ENCODE peak calls at places on chromosome 19, in seven cellular contexts. One of them, this sample, is unnamed.

GRCh38 chr19:53868091-53868891 is 608 bp downstream of the MYADM start:
- DNase-seq in left colon: peak; percentile 76
- DNase-seq in EL: peak; percentile 83
- DNase-seq in AG09319: no peak
- DNase-seq in stimulated activated CD8-positive, alpha-beta memory T cell treated with anti-CD3 and anti-CD28 coated beads, Interleukin-7, amount 100 ng/mL, for 48 hours: no peak
- DNase-seq in stimulated activated CD4-positive, alpha-beta T cell treated with anti-CD3 and anti-CD28 coated beads, Interleukin-2, amount 100 ng/mL, for 24 hours: peak; percentile 51
- DNase-seq in caudate nucleus: peak; percentile 50
- DNase-seq in this sample: peak; percentile 91

GRCh38 chr19:31596751-31597150 is 247.5 kb upstream of the TSHZ3 start:
- DNase-seq in stimulated activated CD8-positive, alpha-beta memory T cell treated with anti-CD3 and anti-CD28 coated beads, Interleukin-7, amount 100 ng/mL, for 48 hours: no peak
- DNase-seq in EL: no peak
- DNase-seq in AG09319: no peak
- DNase-seq in caudate nucleus: no peak
- DNase-seq in left colon: no peak
- DNase-seq in stimulated activated CD4-positive, alpha-beta T cell treated with anti-CD3 and anti-CD28 coated beads, Interleukin-2, amount 100 ng/mL, for 24 hours: no peak
- DNase-seq in this sample: no peak

GRCh38 chr19:23385404-23385803 is 9.9 kb downstream of the ZNF91 start:
- DNase-seq in AG09319: no peak
- DNase-seq in stimulated activated CD8-positive, alpha-beta memory T cell treated with anti-CD3 and anti-CD28 coated beads, Interleukin-7, amount 100 ng/mL, for 48 hours: no peak
- DNase-seq in EL: no peak
- DNase-seq in left colon: no peak
- DNase-seq in stimulated activated CD4-positive, alpha-beta T cell treated with anti-CD3 and anti-CD28 coated beads, Interleukin-2, amount 100 ng/mL, for 24 hours: no peak
- DNase-seq in caudate nucleus: no peak
- DNase-seq in this sample: no peak

GRCh38 chr19:1177322-1178114 is 3.5 kb upstream of the SBNO2 start:
- DNase-seq in caudate nucleus: no peak
- DNase-seq in stimulated activated CD4-positive, alpha-beta T cell treated with anti-CD3 and anti-CD28 coated beads, Interleukin-2, amount 100 ng/mL, for 24 hours: no peak
- DNase-seq in left colon: no peak
- DNase-seq in EL: peak; percentile 99
- DNase-seq in stimulated activated CD8-positive, alpha-beta memory T cell treated with anti-CD3 and anti-CD28 coated beads, Interleukin-7, amount 100 ng/mL, for 48 hours: no peak
- DNase-seq in AG09319: peak; percentile 94
- DNase-seq in this sample: peak; percentile 88

GRCh38 chr19:50349277-50350057 is 16.0 kb downstream of the NAPSA start:
- DNase-seq in stimulated activated CD4-positive, alpha-beta T cell treated with anti-CD3 and anti-CD28 coated beads, Interleukin-2, amount 100 ng/mL, for 24 hours: no peak
- DNase-seq in stimulated activated CD8-positive, alpha-beta memory T cell treated with anti-CD3 and anti-CD28 coated beads, Interleukin-7, amount 100 ng/mL, for 48 hours: no peak
- DNase-seq in caudate nucleus: no peak
- DNase-seq in left colon: no peak
- DNase-seq in AG09319: no peak
- DNase-seq in EL: no peak
- DNase-seq in this sample: no peak

GRCh38 chr19:30313353-30313750 is 58.8 kb upstream of the ZNF536 start:
- DNase-seq in EL: no peak
- DNase-seq in caudate nucleus: no peak
- DNase-seq in stimulated activated CD8-positive, alpha-beta memory T cell treated with anti-CD3 and anti-CD28 coated beads, Interleukin-7, amount 100 ng/mL, for 48 hours: no peak
- DNase-seq in left colon: no peak
- DNase-seq in stimulated activated CD4-positive, alpha-beta T cell treated with anti-CD3 and anti-CD28 coated beads, Interleukin-2, amount 100 ng/mL, for 24 hours: no peak
- DNase-seq in AG09319: no peak
- DNase-seq in this sample: no peak

GRCh38 chr19:4584670-4585460 is 25.4 kb upstream of the SEMA6B start:
- DNase-seq in stimulated activated CD4-positive, alpha-beta T cell treated with anti-CD3 and anti-CD28 coated beads, Interleukin-2, amount 100 ng/mL, for 24 hours: no peak
- DNase-seq in EL: no peak
- DNase-seq in stimulated activated CD8-positive, alpha-beta memory T cell treated with anti-CD3 and anti-CD28 coated beads, Interleukin-7, amount 100 ng/mL, for 48 hours: no peak
- DNase-seq in AG09319: no peak
- DNase-seq in caudate nucleus: no peak
- DNase-seq in left colon: no peak
- DNase-seq in this sample: no peak

GRCh38 chr19:44553478-44554171 is 24.1 kb upstream of the CEACAM20 start:
- DNase-seq in caudate nucleus: no peak
- DNase-seq in left colon: no peak
- DNase-seq in EL: no peak
- DNase-seq in AG09319: no peak
- DNase-seq in stimulated activated CD8-positive, alpha-beta memory T cell treated with anti-CD3 and anti-CD28 coated beads, Interleukin-7, amount 100 ng/mL, for 48 hours: no peak
- DNase-seq in stimulated activated CD4-positive, alpha-beta T cell treated with anti-CD3 and anti-CD28 coated beads, Interleukin-2, amount 100 ng/mL, for 24 hours: no peak
- DNase-seq in this sample: no peak

GRCh38 chr19:54164369-54165068 is 5.0 kb upstream of the LENG1 start:
- DNase-seq in EL: peak; percentile 53
- DNase-seq in caudate nucleus: no peak
- DNase-seq in stimulated activated CD8-positive, alpha-beta memory T cell treated with anti-CD3 and anti-CD28 coated beads, Interleukin-7, amount 100 ng/mL, for 48 hours: peak; percentile 61
- DNase-seq in stimulated activated CD4-positive, alpha-beta T cell treated with anti-CD3 and anti-CD28 coated beads, Interleukin-2, amount 100 ng/mL, for 24 hours: peak; percentile 67
- DNase-seq in AG09319: no peak
- DNase-seq in left colon: peak; percentile 88
- DNase-seq in this sample: peak; percentile 92

GRCh38 chr19:10517760-10518443 is 655 bp upstream of the S1PR5 start:
- DNase-seq in left colon: no peak
- DNase-seq in stimulated activated CD8-positive, alpha-beta memory T cell treated with anti-CD3 and anti-CD28 coated beads, Interleukin-7, amount 100 ng/mL, for 48 hours: no peak
- DNase-seq in EL: peak; percentile 46
- DNase-seq in caudate nucleus: peak; percentile 49
- DNase-seq in stimulated activated CD4-positive, alpha-beta T cell treated with anti-CD3 and anti-CD28 coated beads, Interleukin-2, amount 100 ng/mL, for 24 hours: no peak
- DNase-seq in AG09319: no peak
- DNase-seq in this sample: peak; percentile 45

GRCh38 chr19:29086182-29086581 is 126.8 kb downstream of the UQCRFS1 start:
- DNase-seq in EL: no peak
- DNase-seq in AG09319: no peak
- DNase-seq in stimulated activated CD8-positive, alpha-beta memory T cell treated with anti-CD3 and anti-CD28 coated beads, Interleukin-7, amount 100 ng/mL, for 48 hours: no peak
- DNase-seq in left colon: no peak
- DNase-seq in caudate nucleus: no peak
- DNase-seq in stimulated activated CD4-positive, alpha-beta T cell treated with anti-CD3 and anti-CD28 coated beads, Interleukin-2, amount 100 ng/mL, for 24 hours: no peak
- DNase-seq in this sample: no peak

GRCh38 chr19:52527954-52528326 is 472 bp downstream of the ZNF808 start:
- DNase-seq in left colon: no peak
- DNase-seq in stimulated activated CD8-positive, alpha-beta memory T cell treated with anti-CD3 and anti-CD28 coated beads, Interleukin-7, amount 100 ng/mL, for 48 hours: no peak
- DNase-seq in AG09319: no peak
- DNase-seq in stimulated activated CD4-positive, alpha-beta T cell treated with anti-CD3 and anti-CD28 coated beads, Interleukin-2, amount 100 ng/mL, for 24 hours: no peak
- DNase-seq in EL: peak; percentile 12
- DNase-seq in caudate nucleus: peak; percentile 51
- DNase-seq in this sample: no peak

GRCh38 chr19:33522371-33522662 is 726 bp upstream of the PEPD start:
- DNase-seq in stimulated activated CD8-positive, alpha-beta memory T cell treated with anti-CD3 and anti-CD28 coated beads, Interleukin-7, amount 100 ng/mL, for 48 hours: no peak
- DNase-seq in AG09319: no peak
- DNase-seq in stimulated activated CD4-positive, alpha-beta T cell treated with anti-CD3 and anti-CD28 coated beads, Interleukin-2, amount 100 ng/mL, for 24 hours: no peak
- DNase-seq in EL: no peak
- DNase-seq in left colon: no peak
- DNase-seq in caudate nucleus: no peak
- DNase-seq in this sample: no peak

GRCh38 chr19:1954547-1954946 is 13.6 kb downstream of the CSNK1G2 start:
- DNase-seq in EL: no peak
- DNase-seq in stimulated activated CD4-positive, alpha-beta T cell treated with anti-CD3 and anti-CD28 coated beads, Interleukin-2, amount 100 ng/mL, for 24 hours: no peak
- DNase-seq in caudate nucleus: no peak
- DNase-seq in left colon: no peak
- DNase-seq in AG09319: no peak
- DNase-seq in stimulated activated CD8-positive, alpha-beta memory T cell treated with anti-CD3 and anti-CD28 coated beads, Interleukin-7, amount 100 ng/mL, for 48 hours: no peak
- DNase-seq in this sample: no peak

GRCh38 chr19:38877781-38878574 is at the start of gene RINL:
- DNase-seq in stimulated activated CD8-positive, alpha-beta memory T cell treated with anti-CD3 and anti-CD28 coated beads, Interleukin-7, amount 100 ng/mL, for 48 hours: peak; percentile 62
- DNase-seq in left colon: peak; percentile 75
- DNase-seq in stimulated activated CD4-positive, alpha-beta T cell treated with anti-CD3 and anti-CD28 coated beads, Interleukin-2, amount 100 ng/mL, for 24 hours: peak; percentile 77
- DNase-seq in caudate nucleus: no peak
- DNase-seq in EL: no peak
- DNase-seq in AG09319: no peak
- DNase-seq in this sample: no peak

GRCh38 chr19:49684251-49684982 is 5.0 kb upstream of the ADM5 start:
- DNase-seq in stimulated activated CD8-positive, alpha-beta memory T cell treated with anti-CD3 and anti-CD28 coated beads, Interleukin-7, amount 100 ng/mL, for 48 hours: no peak
- DNase-seq in caudate nucleus: no peak
- DNase-seq in EL: peak; percentile 33
- DNase-seq in AG09319: no peak
- DNase-seq in stimulated activated CD4-positive, alpha-beta T cell treated with anti-CD3 and anti-CD28 coated beads, Interleukin-2, amount 100 ng/mL, for 24 hours: no peak
- DNase-seq in left colon: no peak
- DNase-seq in this sample: peak; percentile 57

GRCh38 chr19:14248578-14249011 is 42.6 kb upstream of the ADGRL1 start:
- DNase-seq in EL: peak; percentile 50
- DNase-seq in AG09319: peak; percentile 5
- DNase-seq in stimulated activated CD8-positive, alpha-beta memory T cell treated with anti-CD3 and anti-CD28 coated beads, Interleukin-7, amount 100 ng/mL, for 48 hours: no peak
- DNase-seq in left colon: peak; percentile 42
- DNase-seq in stimulated activated CD4-positive, alpha-beta T cell treated with anti-CD3 and anti-CD28 coated beads, Interleukin-2, amount 100 ng/mL, for 24 hours: peak; percentile 55
- DNase-seq in caudate nucleus: peak; percentile 65
- DNase-seq in this sample: peak; percentile 22

GRCh38 chr19:45097776-45098520 is 5.0 kb downstream of the PPP1R37 start:
- DNase-seq in stimulated activated CD4-positive, alpha-beta T cell treated with anti-CD3 and anti-CD28 coated beads, Interleukin-2, amount 100 ng/mL, for 24 hours: no peak
- DNase-seq in caudate nucleus: peak; percentile 30
- DNase-seq in left colon: no peak
- DNase-seq in stimulated activated CD8-positive, alpha-beta memory T cell treated with anti-CD3 and anti-CD28 coated beads, Interleukin-7, amount 100 ng/mL, for 48 hours: no peak
- DNase-seq in EL: peak; percentile 94
- DNase-seq in AG09319: peak; percentile 65
- DNase-seq in this sample: peak; percentile 83

GRCh38 chr19:50312967-50313811 is 16.0 kb downstream of the KCNC3 start:
- DNase-seq in stimulated activated CD4-positive, alpha-beta T cell treated with anti-CD3 and anti-CD28 coated beads, Interleukin-2, amount 100 ng/mL, for 24 hours: no peak
- DNase-seq in left colon: no peak
- DNase-seq in EL: no peak
- DNase-seq in caudate nucleus: no peak
- DNase-seq in stimulated activated CD8-positive, alpha-beta memory T cell treated with anti-CD3 and anti-CD28 coated beads, Interleukin-7, amount 100 ng/mL, for 48 hours: no peak
- DNase-seq in AG09319: no peak
- DNase-seq in this sample: no peak

GRCh38 chr19:46718934-46719551 is 2.1 kb upstream of the PRKD2 start:
- DNase-seq in AG09319: no peak
- DNase-seq in stimulated activated CD4-positive, alpha-beta T cell treated with anti-CD3 and anti-CD28 coated beads, Interleukin-2, amount 100 ng/mL, for 24 hours: no peak
- DNase-seq in left colon: no peak
- DNase-seq in EL: no peak
- DNase-seq in stimulated activated CD8-positive, alpha-beta memory T cell treated with anti-CD3 and anti-CD28 coated beads, Interleukin-7, amount 100 ng/mL, for 48 hours: no peak
- DNase-seq in caudate nucleus: no peak
- DNase-seq in this sample: no peak

GRCh38 chr19:50492303-50493052 is 15.8 kb upstream of the GARIN5A start:
- DNase-seq in left colon: no peak
- DNase-seq in stimulated activated CD4-positive, alpha-beta T cell treated with anti-CD3 and anti-CD28 coated beads, Interleukin-2, amount 100 ng/mL, for 24 hours: peak; percentile 52
- DNase-seq in AG09319: no peak
- DNase-seq in stimulated activated CD8-positive, alpha-beta memory T cell treated with anti-CD3 and anti-CD28 coated beads, Interleukin-7, amount 100 ng/mL, for 48 hours: no peak
- DNase-seq in EL: no peak
- DNase-seq in caudate nucleus: no peak
- DNase-seq in this sample: no peak

GRCh38 chr19:33957804-33958203 is 161.1 kb downstream of the KCTD15 start:
- DNase-seq in stimulated activated CD8-positive, alpha-beta memory T cell treated with anti-CD3 and anti-CD28 coated beads, Interleukin-7, amount 100 ng/mL, for 48 hours: no peak
- DNase-seq in stimulated activated CD4-positive, alpha-beta T cell treated with anti-CD3 and anti-CD28 coated beads, Interleukin-2, amount 100 ng/mL, for 24 hours: no peak
- DNase-seq in AG09319: no peak
- DNase-seq in EL: no peak
- DNase-seq in caudate nucleus: no peak
- DNase-seq in left colon: no peak
- DNase-seq in this sample: no peak

GRCh38 chr19:46411088-46412033 is 2.0 kb downstream of the CCDC8 start:
- DNase-seq in EL: no peak
- DNase-seq in AG09319: no peak
- DNase-seq in stimulated activated CD4-positive, alpha-beta T cell treated with anti-CD3 and anti-CD28 coated beads, Interleukin-2, amount 100 ng/mL, for 24 hours: no peak
- DNase-seq in caudate nucleus: no peak
- DNase-seq in left colon: no peak
- DNase-seq in stimulated activated CD8-positive, alpha-beta memory T cell treated with anti-CD3 and anti-CD28 coated beads, Interleukin-7, amount 100 ng/mL, for 48 hours: no peak
- DNase-seq in this sample: no peak

GRCh38 chr19:1411255-1412191 is 4.1 kb downstream of the DAZAP1 start:
- DNase-seq in stimulated activated CD4-positive, alpha-beta T cell treated with anti-CD3 and anti-CD28 coated beads, Interleukin-2, amount 100 ng/mL, for 24 hours: no peak
- DNase-seq in left colon: no peak
- DNase-seq in EL: peak; percentile 33
- DNase-seq in AG09319: no peak
- DNase-seq in caudate nucleus: peak; percentile 91
- DNase-seq in stimulated activated CD8-positive, alpha-beta memory T cell treated with anti-CD3 and anti-CD28 coated beads, Interleukin-7, amount 100 ng/mL, for 48 hours: no peak
- DNase-seq in this sample: no peak

GRCh38 chr19:53655042-53655665 is 23.4 kb downstream of the DPRX start:
- DNase-seq in stimulated activated CD4-positive, alpha-beta T cell treated with anti-CD3 and anti-CD28 coated beads, Interleukin-2, amount 100 ng/mL, for 24 hours: no peak
- DNase-seq in EL: no peak
- DNase-seq in left colon: no peak
- DNase-seq in stimulated activated CD8-positive, alpha-beta memory T cell treated with anti-CD3 and anti-CD28 coated beads, Interleukin-7, amount 100 ng/mL, for 48 hours: no peak
- DNase-seq in caudate nucleus: no peak
- DNase-seq in AG09319: no peak
- DNase-seq in this sample: no peak

GRCh38 chr19:18433735-18434398 is 4.1 kb downstream of the ISYNA1 start:
- DNase-seq in stimulated activated CD8-positive, alpha-beta memory T cell treated with anti-CD3 and anti-CD28 coated beads, Interleukin-7, amount 100 ng/mL, for 48 hours: no peak
- DNase-seq in left colon: no peak
- DNase-seq in stimulated activated CD4-positive, alpha-beta T cell treated with anti-CD3 and anti-CD28 coated beads, Interleukin-2, amount 100 ng/mL, for 24 hours: no peak
- DNase-seq in AG09319: no peak
- DNase-seq in caudate nucleus: no peak
- DNase-seq in EL: no peak
- DNase-seq in this sample: no peak

GRCh38 chr19:29535984-29536508 is 10.3 kb downstream of the VSTM2B start:
- DNase-seq in EL: no peak
- DNase-seq in stimulated activated CD8-positive, alpha-beta memory T cell treated with anti-CD3 and anti-CD28 coated beads, Interleukin-7, amount 100 ng/mL, for 48 hours: no peak
- DNase-seq in AG09319: no peak
- DNase-seq in left colon: no peak
- DNase-seq in stimulated activated CD4-positive, alpha-beta T cell treated with anti-CD3 and anti-CD28 coated beads, Interleukin-2, amount 100 ng/mL, for 24 hours: no peak
- DNase-seq in caudate nucleus: no peak
- DNase-seq in this sample: no peak

GRCh38 chr19:3932931-3933810 is at the start of gene NMRK2:
- DNase-seq in caudate nucleus: no peak
- DNase-seq in stimulated activated CD8-positive, alpha-beta memory T cell treated with anti-CD3 and anti-CD28 coated beads, Interleukin-7, amount 100 ng/mL, for 48 hours: no peak
- DNase-seq in stimulated activated CD4-positive, alpha-beta T cell treated with anti-CD3 and anti-CD28 coated beads, Interleukin-2, amount 100 ng/mL, for 24 hours: no peak
- DNase-seq in AG09319: no peak
- DNase-seq in left colon: no peak
- DNase-seq in EL: no peak
- DNase-seq in this sample: no peak

GRCh38 chr19:7013678-7014077 is 7.6 kb downstream of the MBD3L2B start:
- DNase-seq in left colon: no peak
- DNase-seq in stimulated activated CD8-positive, alpha-beta memory T cell treated with anti-CD3 and anti-CD28 coated beads, Interleukin-7, amount 100 ng/mL, for 48 hours: no peak
- DNase-seq in AG09319: no peak
- DNase-seq in caudate nucleus: no peak
- DNase-seq in EL: peak; percentile 27
- DNase-seq in stimulated activated CD4-positive, alpha-beta T cell treated with anti-CD3 and anti-CD28 coated beads, Interleukin-2, amount 100 ng/mL, for 24 hours: no peak
- DNase-seq in this sample: no peak

GRCh38 chr19:19528721-19529490 is at the start of gene YJEFN3:
- DNase-seq in caudate nucleus: peak; percentile 77
- DNase-seq in stimulated activated CD4-positive, alpha-beta T cell treated with anti-CD3 and anti-CD28 coated beads, Interleukin-2, amount 100 ng/mL, for 24 hours: no peak
- DNase-seq in AG09319: no peak
- DNase-seq in left colon: no peak
- DNase-seq in stimulated activated CD8-positive, alpha-beta memory T cell treated with anti-CD3 and anti-CD28 coated beads, Interleukin-7, amount 100 ng/mL, for 48 hours: no peak
- DNase-seq in EL: no peak
- DNase-seq in this sample: no peak

GRCh38 chr19:44912854-44913253 is 1.6 kb upstream of the APOC1 start:
- DNase-seq in caudate nucleus: peak; percentile 88
- DNase-seq in left colon: no peak
- DNase-seq in EL: no peak
- DNase-seq in AG09319: no peak
- DNase-seq in stimulated activated CD8-positive, alpha-beta memory T cell treated with anti-CD3 and anti-CD28 coated beads, Interleukin-7, amount 100 ng/mL, for 48 hours: no peak
- DNase-seq in stimulated activated CD4-positive, alpha-beta T cell treated with anti-CD3 and anti-CD28 coated beads, Interleukin-2, amount 100 ng/mL, for 24 hours: no peak
- DNase-seq in this sample: no peak

GRCh38 chr19:8158411-8159074 is 9.2 kb upstream of the FBN3 start:
- DNase-seq in AG09319: peak; percentile 36
- DNase-seq in left colon: no peak
- DNase-seq in stimulated activated CD8-positive, alpha-beta memory T cell treated with anti-CD3 and anti-CD28 coated beads, Interleukin-7, amount 100 ng/mL, for 48 hours: peak; percentile 26
- DNase-seq in EL: peak; percentile 65
- DNase-seq in caudate nucleus: peak; percentile 16
- DNase-seq in stimulated activated CD4-positive, alpha-beta T cell treated with anti-CD3 and anti-CD28 coated beads, Interleukin-2, amount 100 ng/mL, for 24 hours: peak; percentile 41
- DNase-seq in this sample: peak; percentile 81

GRCh38 chr19:12783849-12784393 is 7.4 kb upstream of the JUNB start:
- DNase-seq in AG09319: no peak
- DNase-seq in stimulated activated CD4-positive, alpha-beta T cell treated with anti-CD3 and anti-CD28 coated beads, Interleukin-2, amount 100 ng/mL, for 24 hours: no peak
- DNase-seq in stimulated activated CD8-positive, alpha-beta memory T cell treated with anti-CD3 and anti-CD28 coated beads, Interleukin-7, amount 100 ng/mL, for 48 hours: no peak
- DNase-seq in left colon: peak; percentile 84
- DNase-seq in EL: peak; percentile 47
- DNase-seq in caudate nucleus: no peak
- DNase-seq in this sample: no peak

GRCh38 chr19:40524133-40524549 is 52.5 kb upstream of the SHKBP1 start:
- DNase-seq in caudate nucleus: no peak
- DNase-seq in left colon: no peak
- DNase-seq in AG09319: no peak
- DNase-seq in stimulated activated CD8-positive, alpha-beta memory T cell treated with anti-CD3 and anti-CD28 coated beads, Interleukin-7, amount 100 ng/mL, for 48 hours: no peak
- DNase-seq in EL: no peak
- DNase-seq in stimulated activated CD4-positive, alpha-beta T cell treated with anti-CD3 and anti-CD28 coated beads, Interleukin-2, amount 100 ng/mL, for 24 hours: no peak
- DNase-seq in this sample: no peak

GRCh38 chr19:16425019-16425418 is 46.8 kb downstream of the EPS15L1 start:
- DNase-seq in AG09319: no peak
- DNase-seq in left colon: no peak
- DNase-seq in EL: no peak
- DNase-seq in stimulated activated CD4-positive, alpha-beta T cell treated with anti-CD3 and anti-CD28 coated beads, Interleukin-2, amount 100 ng/mL, for 24 hours: no peak
- DNase-seq in caudate nucleus: no peak
- DNase-seq in stimulated activated CD8-positive, alpha-beta memory T cell treated with anti-CD3 and anti-CD28 coated beads, Interleukin-7, amount 100 ng/mL, for 48 hours: no peak
- DNase-seq in this sample: no peak

GRCh38 chr19:35318679-35319448 is 10.1 kb upstream of the CD22 start:
- DNase-seq in stimulated activated CD4-positive, alpha-beta T cell treated with anti-CD3 and anti-CD28 coated beads, Interleukin-2, amount 100 ng/mL, for 24 hours: no peak
- DNase-seq in caudate nucleus: peak; percentile 57
- DNase-seq in AG09319: peak; percentile 20
- DNase-seq in stimulated activated CD8-positive, alpha-beta memory T cell treated with anti-CD3 and anti-CD28 coated beads, Interleukin-7, amount 100 ng/mL, for 48 hours: no peak
- DNase-seq in left colon: peak; percentile 36
- DNase-seq in EL: peak; percentile 91
- DNase-seq in this sample: peak; percentile 84